ENCODE peak calls at places on chromosomes 16 and 17, in five cellular contexts. One of them, this sample, is unnamed.

GRCh38 chr17:2212328-2212981 is 91.1 kb downstream of the SMG6 start:
- DNase-seq in brain microvascular endothelial cell: no peak
- DNase-seq in hepatocyte: no peak
- DNase-seq in SJCRH30: no peak
- DNase-seq in transverse colon: no peak
- DNase-seq in this sample: peak

GRCh38 chr16:66911112-66911511 is 7.6 kb downstream of the CDH16 start:
- DNase-seq in SJCRH30: no peak
- DNase-seq in brain microvascular endothelial cell: no peak
- DNase-seq in transverse colon: no peak
- DNase-seq in hepatocyte: no peak
- DNase-seq in this sample: no peak

GRCh38 chr17:79915850-79916430 is 76.7 kb upstream of the CBX4 start:
- DNase-seq in SJCRH30: peak
- DNase-seq in transverse colon: peak
- DNase-seq in brain microvascular endothelial cell: no peak
- DNase-seq in hepatocyte: peak
- DNase-seq in this sample: no peak

GRCh38 chr17:76270127-76270592 is 5.0 kb downstream of the UBALD2 start:
- DNase-seq in brain microvascular endothelial cell: no peak
- DNase-seq in hepatocyte: no peak
- DNase-seq in transverse colon: no peak
- DNase-seq in SJCRH30: no peak
- DNase-seq in this sample: no peak

GRCh38 chr17:21167303-21167702 is 40.5 kb downstream of the DHRS7B start:
- DNase-seq in brain microvascular endothelial cell: no peak
- DNase-seq in SJCRH30: no peak
- DNase-seq in transverse colon: no peak
- DNase-seq in hepatocyte: no peak
- DNase-seq in this sample: no peak

GRCh38 chr17:3512512-3513171 is 36.8 kb downstream of the ASPA start:
- DNase-seq in transverse colon: peak
- DNase-seq in brain microvascular endothelial cell: peak
- DNase-seq in hepatocyte: no peak
- DNase-seq in SJCRH30: peak
- DNase-seq in this sample: peak

GRCh38 chr16:27639588-27640276 is 89.8 kb downstream of the KATNIP start:
- DNase-seq in transverse colon: no peak
- DNase-seq in hepatocyte: peak
- DNase-seq in brain microvascular endothelial cell: peak
- DNase-seq in SJCRH30: peak
- DNase-seq in this sample: peak

GRCh38 chr17:41511130-41511529 is 5.7 kb upstream of the KRT13 start:
- DNase-seq in SJCRH30: no peak
- DNase-seq in transverse colon: peak
- DNase-seq in hepatocyte: peak
- DNase-seq in brain microvascular endothelial cell: no peak
- DNase-seq in this sample: no peak

GRCh38 chr16:21664801-21665492 is 1.2 kb downstream of the OTOA start:
- DNase-seq in SJCRH30: no peak
- DNase-seq in hepatocyte: no peak
- DNase-seq in brain microvascular endothelial cell: no peak
- DNase-seq in transverse colon: no peak
- DNase-seq in this sample: no peak

GRCh38 chr17:82007495-82008257 is 15.0 kb downstream of the CENPX start:
- DNase-seq in hepatocyte: no peak
- DNase-seq in brain microvascular endothelial cell: no peak
- DNase-seq in SJCRH30: peak
- DNase-seq in transverse colon: no peak
- DNase-seq in this sample: no peak

GRCh38 chr17:78415821-78416301 is 37.4 kb downstream of the PGS1 start:
- DNase-seq in hepatocyte: no peak
- DNase-seq in transverse colon: no peak
- DNase-seq in SJCRH30: no peak
- DNase-seq in brain microvascular endothelial cell: no peak
- DNase-seq in this sample: no peak
- H3K27ac ChIP-seq in hepatocyte: peak
- H3K27ac ChIP-seq in transverse colon: peak
- H3K27ac ChIP-seq in SJCRH30: peak
- H3K27ac ChIP-seq in brain microvascular endothelial cell: no peak
- H3K27ac ChIP-seq in this sample: peak

GRCh38 chr17:46765491-46765890 is 53.0 kb downstream of the WNT3 start:
- DNase-seq in hepatocyte: no peak
- DNase-seq in transverse colon: no peak
- DNase-seq in SJCRH30: no peak
- DNase-seq in brain microvascular endothelial cell: no peak
- DNase-seq in this sample: no peak
- H3K27ac ChIP-seq in hepatocyte: no peak
- H3K27ac ChIP-seq in transverse colon: no peak
- H3K27ac ChIP-seq in SJCRH30: no peak
- H3K27ac ChIP-seq in brain microvascular endothelial cell: no peak
- H3K27ac ChIP-seq in this sample: no peak

GRCh38 chr17:49715717-49716279 is 8.0 kb upstream of the SLC35B1 start:
- DNase-seq in transverse colon: no peak
- DNase-seq in hepatocyte: no peak
- DNase-seq in SJCRH30: no peak
- DNase-seq in brain microvascular endothelial cell: no peak
- DNase-seq in this sample: no peak
- H3K27ac ChIP-seq in transverse colon: no peak
- H3K27ac ChIP-seq in hepatocyte: peak
- H3K27ac ChIP-seq in SJCRH30: no peak
- H3K27ac ChIP-seq in brain microvascular endothelial cell: no peak
- H3K27ac ChIP-seq in this sample: no peak

GRCh38 chr17:29711588-29712385 is 89.1 kb upstream of the CORO6 start:
- DNase-seq in hepatocyte: no peak
- DNase-seq in brain microvascular endothelial cell: no peak
- DNase-seq in transverse colon: no peak
- DNase-seq in SJCRH30: no peak
- DNase-seq in this sample: no peak
- H3K27ac ChIP-seq in hepatocyte: no peak
- H3K27ac ChIP-seq in brain microvascular endothelial cell: no peak
- H3K27ac ChIP-seq in transverse colon: no peak
- H3K27ac ChIP-seq in SJCRH30: no peak
- H3K27ac ChIP-seq in this sample: peak

GRCh38 chr17:67413399-67413798 is 36.3 kb downstream of the PITPNC1 start:
- DNase-seq in hepatocyte: no peak
- DNase-seq in transverse colon: no peak
- DNase-seq in SJCRH30: no peak
- DNase-seq in brain microvascular endothelial cell: no peak
- DNase-seq in this sample: no peak
- H3K27ac ChIP-seq in hepatocyte: no peak
- H3K27ac ChIP-seq in transverse colon: no peak
- H3K27ac ChIP-seq in SJCRH30: no peak
- H3K27ac ChIP-seq in brain microvascular endothelial cell: no peak
- H3K27ac ChIP-seq in this sample: no peak

GRCh38 chr16:4372315-4372577 is 598 bp downstream of the VASN start:
- DNase-seq in transverse colon: no peak
- DNase-seq in SJCRH30: no peak
- DNase-seq in hepatocyte: no peak
- DNase-seq in brain microvascular endothelial cell: no peak
- DNase-seq in this sample: no peak
- H3K27ac ChIP-seq in transverse colon: peak
- H3K27ac ChIP-seq in SJCRH30: no peak
- H3K27ac ChIP-seq in hepatocyte: peak
- H3K27ac ChIP-seq in brain microvascular endothelial cell: peak
- H3K27ac ChIP-seq in this sample: peak

GRCh38 chr16:31868164-31868563 is 5.4 kb upstream of the ZNF267 start:
- DNase-seq in transverse colon: no peak
- DNase-seq in SJCRH30: no peak
- DNase-seq in hepatocyte: no peak
- DNase-seq in brain microvascular endothelial cell: no peak
- DNase-seq in this sample: no peak
- H3K27ac ChIP-seq in transverse colon: no peak
- H3K27ac ChIP-seq in SJCRH30: no peak
- H3K27ac ChIP-seq in hepatocyte: no peak
- H3K27ac ChIP-seq in brain microvascular endothelial cell: no peak
- H3K27ac ChIP-seq in this sample: no peak

DNA sequence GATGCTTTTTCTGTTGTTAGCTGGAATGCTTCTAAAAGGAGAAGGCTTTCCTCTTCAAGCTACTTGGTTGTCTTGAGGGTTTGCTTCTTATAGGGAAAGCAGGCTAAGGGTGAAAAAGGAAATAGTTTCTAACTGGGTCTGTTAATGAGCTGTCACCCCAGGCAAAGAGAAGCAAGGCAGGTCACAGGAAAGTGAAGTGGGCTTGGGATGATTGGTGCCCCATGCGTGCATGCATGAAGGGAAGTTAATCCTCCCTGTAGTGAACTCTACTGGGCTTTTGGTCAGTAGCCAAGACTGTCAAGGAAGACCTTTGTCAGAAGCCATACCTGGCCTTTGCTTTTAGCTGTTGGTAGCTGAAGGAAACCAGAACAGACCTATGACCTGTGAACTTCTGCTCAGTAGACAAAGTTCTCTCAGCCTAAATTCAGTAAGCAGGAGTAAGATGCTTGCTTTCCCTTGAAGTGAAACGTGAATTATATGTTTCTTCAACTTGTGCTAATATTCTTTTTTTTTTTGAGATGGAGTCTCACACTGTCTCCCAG is 16.5 kb downstream of the TENT4B start:
- DNase-seq in brain microvascular endothelial cell: no peak
- DNase-seq in transverse colon: no peak
- DNase-seq in SJCRH30: no peak
- DNase-seq in hepatocyte: no peak
- DNase-seq in this sample: no peak
- H3K27ac ChIP-seq in brain microvascular endothelial cell: no peak
- H3K27ac ChIP-seq in transverse colon: no peak
- H3K27ac ChIP-seq in SJCRH30: no peak
- H3K27ac ChIP-seq in hepatocyte: no peak
- H3K27ac ChIP-seq in this sample: no peak

DNA sequence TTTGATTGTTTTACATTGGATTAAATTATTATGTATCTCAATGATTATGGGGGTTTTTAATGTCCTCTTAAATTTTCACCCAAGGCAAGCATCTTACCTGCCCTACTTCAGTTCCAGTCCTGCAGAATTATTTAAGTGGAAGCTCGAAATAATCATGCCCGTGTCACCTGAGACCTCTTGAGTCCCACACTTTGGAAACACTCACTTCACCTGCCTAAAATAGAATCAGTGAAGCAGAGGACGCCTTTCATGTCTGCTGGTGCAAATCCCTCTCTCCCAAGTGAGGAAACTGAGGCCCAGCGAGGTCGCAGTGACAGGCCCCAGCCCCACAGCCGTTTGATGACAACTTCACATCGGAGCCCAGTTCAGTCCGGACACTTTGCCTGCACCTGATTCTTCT is 284.6 kb downstream of the C16orf95 start:
- DNase-seq in brain microvascular endothelial cell: no peak
- DNase-seq in hepatocyte: no peak
- DNase-seq in transverse colon: no peak
- DNase-seq in SJCRH30: no peak
- DNase-seq in this sample: no peak
- H3K27ac ChIP-seq in brain microvascular endothelial cell: no peak
- H3K27ac ChIP-seq in hepatocyte: no peak
- H3K27ac ChIP-seq in transverse colon: no peak
- H3K27ac ChIP-seq in SJCRH30: no peak
- H3K27ac ChIP-seq in this sample: no peak

This sample was measured in substantia nigra.